ENCODE peak calls at places on chromosomes 4 and X, in nine cellular contexts. T is endothelial cell; X is iris pigment epithelial cell; L is NCI-H1092; U is K562; Z is NAMALWA; N is stimulated activated CD8-positive, alpha-beta memory T cell treated with anti-CD3 and anti-CD28 coated beads, Interleukin-15, amount 100 ng/mL, for 1 hour; P is activated CD4-positive, alpha-beta T cell treated with anti-CD3 and anti-CD28 coated beads for 36 hours; A is ELR. E is an unnamed sample.

GRCh38 chr4:48337726-48338125 is 3.6 kb upstream of the SLAIN2 start:
- DNase-seq in P (no peak), A (peak), T (no peak), L (no peak), N (no peak), U (no peak), Z (no peak), X (no peak), E (no peak)

GRCh38 chrX:155270969-155271368 is 6.7 kb upstream of the RAB39B start:
- DNase-seq in T (no peak), A (no peak), L (no peak), X (no peak), U (no peak), P (no peak), Z (no peak), N (no peak), E (no peak)

GRCh38 chr4:40205259-40206198 is 8.7 kb downstream of the RHOH start:
- DNase-seq in P (peak), T (no peak), N (no peak), X (no peak), A (no peak), Z (peak), U (peak), L (no peak), E (no peak)

GRCh38 chr4:134243742-134244713 is 42.4 kb upstream of the PABPC4L start:
- DNase-seq in N (no peak), X (no peak), A (no peak), T (no peak), Z (no peak), U (no peak), P (no peak), L (no peak), E (no peak)

GRCh38 chrX:73765776-73766465 is 202.9 kb downstream of the CHIC1 start:
- DNase-seq in N (no peak), A (no peak), T (no peak), X (no peak), Z (peak), P (no peak), U (no peak), L (peak), E (no peak)

GRCh38 chr4:87505862-87506261 is 23.3 kb downstream of the SPARCL1 start:
- DNase-seq in U (no peak), X (no peak), L (no peak), T (no peak), Z (no peak), A (peak), N (no peak), P (peak), E (no peak)

GRCh38 chrX:119236599-119237525 is 777 bp downstream of the PGRMC1 start:
- DNase-seq in X (peak), N (no peak), T (peak), P (peak), L (peak), Z (peak), U (peak), A (peak), E (peak)

GRCh38 chr4:155062948-155063347 is 145.5 kb upstream of the NPY2R start:
- DNase-seq in X (no peak), L (no peak), A (no peak), T (no peak), N (no peak), U (no peak), Z (no peak), P (no peak), E (no peak)

GRCh38 chr4:107376293-107376692 is 340.2 kb upstream of the DKK2 start:
- DNase-seq in A (no peak), L (no peak), N (no peak), T (no peak), X (no peak), U (no peak), Z (no peak), P (no peak), E (no peak)

GRCh38 chr4:123446791-123447474 is 50.3 kb downstream of the SPRY1 start:
- DNase-seq in N (no peak), P (no peak), X (no peak), U (no peak), T (no peak), L (peak), A (no peak), Z (no peak), E (no peak)

GRCh38 chr4:158259955-158260575 is 49.8 kb downstream of the TMEM144 start:
- DNase-seq in A (peak), N (no peak), U (peak), T (no peak), P (no peak), Z (peak), L (no peak), X (peak), E (peak)

GRCh38 chr4:168509786-168510185 is 12.9 kb downstream of the PALLD start:
- DNase-seq in X (peak), A (peak), L (no peak), P (peak), U (no peak), T (no peak), N (no peak), Z (no peak), E (no peak)

GRCh38 chrX:110003167-110004156 is 548 bp downstream of the TMEM164 start:
- DNase-seq in Z (peak), L (no peak), P (peak), X (no peak), U (peak), T (peak), A (peak), N (no peak), E (no peak)

GRCh38 chr4:7581477-7581876 is 146.7 kb upstream of the PSAPL1 start:
- DNase-seq in Z (peak), T (peak), X (peak), U (peak), A (peak), N (no peak), L (no peak), P (peak), E (peak)

E was measured in cardiac muscle cell.